ENCODE peak calls at places on chromosome 20, in five cellular contexts. Z, Y, M, S and G are unnamed samples.

GRCh38 chr20:7459123-7459522 is 481.1 kb downstream of the HAO1 start:
- DNase-seq in S (no peak), M (no peak), Y (no peak), Z (no peak), G (peak; percentile 16)

GRCh38 chr20:8709627-8710026 is 359.3 kb upstream of the PLCB4 start:
- DNase-seq in Y (no peak), Z (no peak), S (no peak), M (no peak), G (no peak)

GRCh38 chr20:10462516-10462915 is 27.4 kb downstream of the SLX4IP start:
- DNase-seq in M (no peak), S (no peak), Y (no peak), Z (no peak), G (no peak)

GRCh38 chr20:50077818-50078601 is 34.9 kb downstream of the UBE2V1 start:
- DNase-seq in M (no peak), Y (peak; percentile 63), S (no peak), Z (no peak), G (no peak)

GRCh38 chr20:60050193-60050960 is 92.2 kb downstream of the CDH26 start:
- DNase-seq in S (no peak), Z (no peak), M (peak; percentile 69), Y (no peak), G (peak; percentile 41)

GRCh38 chr20:38450412-38450975 is 15.4 kb upstream of the SNHG17 start:
- DNase-seq in M (no peak), Z (no peak), S (no peak), Y (no peak), G (no peak)

GRCh38 chr20:54295686-54296085 is 87.8 kb downstream of the PFDN4 start:
- DNase-seq in Y (no peak), S (no peak), Z (no peak), M (no peak), G (no peak)

GRCh38 chr20:59830107-59831023 is 103.1 kb downstream of the SYCP2 start:
- DNase-seq in Z (no peak), S (no peak), M (no peak), Y (no peak), G (no peak)

GRCh38 chr20:45341939-45342862 is 6.0 kb downstream of the SDC4 start:
- DNase-seq in Z (no peak), M (peak; percentile 90), Y (peak; percentile 91), S (no peak), G (no peak)

GRCh38 chr20:22998476-22998875 is 36.6 kb upstream of the SSTR4 start:
- DNase-seq in S (no peak), Z (no peak), Y (no peak), M (no peak), G (no peak)

GRCh38 chr20:19341348-19342053 is 129.1 kb downstream of the SLC24A3 start:
- DNase-seq in Y (no peak), M (no peak), Z (no peak), S (no peak), G (no peak)

GRCh38 chr20:38726849-38727601 is 2.7 kb downstream of the SLC32A1 start:
- DNase-seq in M (peak; percentile 72), Y (no peak), S (no peak), Z (no peak), G (no peak)

GRCh38 chr20:12270863-12271262 is 353.2 kb downstream of the BTBD3 start:
- DNase-seq in Z (no peak), S (no peak), Y (no peak), M (no peak), G (no peak)

GRCh38 chr20:1632228-1632577 is 12.4 kb upstream of the SIRPB1 start:
- DNase-seq in Y (no peak), S (no peak), Z (no peak), M (no peak), G (no peak)

GRCh38 chr20:24995741-24996448 is 3.3 kb upstream of the APMAP start:
- DNase-seq in M (no peak), Z (no peak), Y (peak; percentile 18), S (no peak), G (no peak)

GRCh38 chr20:61809006-61809770 is 256.5 kb downstream of the TAF4 start:
- DNase-seq in Z (no peak), S (no peak), M (no peak), Y (peak; percentile 45), G (no peak)

GRCh38 chr20:33753763-33754162 is 22.0 kb downstream of the ZNF341 start:
- DNase-seq in M (no peak), S (no peak), Y (no peak), Z (no peak), G (no peak)

GRCh38 chr20:32993484-32994050 is 10.7 kb downstream of the SUN5 start:
- DNase-seq in Z (no peak), S (no peak), M (no peak), Y (no peak), G (no peak)

GRCh38 chr20:59671661-59672471 is 67.5 kb downstream of the PHACTR3 start:
- DNase-seq in S (no peak), M (no peak), Y (no peak), Z (no peak), G (no peak)

GRCh38 chr20:19460386-19460785 is 247.9 kb downstream of the SLC24A3 start:
- DNase-seq in Z (no peak), Y (no peak), M (no peak), S (no peak), G (no peak)

DNA sequence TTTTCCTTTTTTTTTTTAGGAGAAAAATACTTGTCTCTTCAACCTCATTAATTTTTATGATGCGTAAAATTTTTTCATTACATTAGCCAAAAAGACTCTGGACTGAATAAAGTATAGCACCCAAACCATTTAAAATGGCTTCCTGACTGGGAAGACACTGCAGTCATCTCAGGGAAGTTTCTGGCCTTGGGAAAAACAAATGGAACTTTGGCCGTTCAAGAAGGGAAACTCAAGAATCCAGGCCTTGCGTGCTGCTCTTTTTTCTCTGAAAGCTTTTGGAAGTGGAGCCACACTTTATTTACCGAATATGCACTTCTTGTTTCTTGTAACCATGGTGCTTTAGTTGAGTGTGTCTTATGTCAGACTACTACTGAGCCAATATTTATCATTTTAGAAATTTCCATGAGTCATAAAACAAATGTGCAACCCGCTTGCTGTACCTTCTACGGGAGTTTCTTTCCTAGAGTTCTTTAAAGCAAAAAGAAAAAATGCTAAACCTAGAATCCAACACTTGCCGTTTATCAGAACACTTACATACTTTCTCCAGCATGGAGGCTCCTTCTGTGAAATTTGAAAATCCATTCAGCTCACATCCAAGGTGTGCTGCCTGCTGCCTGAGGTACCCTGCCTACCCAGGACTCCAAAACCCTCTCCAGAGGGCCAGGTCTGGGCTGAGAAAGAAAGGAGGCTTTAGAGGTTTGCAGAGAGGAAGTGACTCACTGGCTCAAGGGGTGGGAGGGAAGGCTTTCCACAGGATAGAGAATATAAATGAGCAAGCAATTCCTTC is 11.5 kb upstream of the DSTN start:
- DNase-seq in S (no peak), Z (peak; percentile 96), Y (no peak), M (no peak), G (no peak)
- H3K4me1 ChIP-seq in S (peaks cover 20% of the 10 kb centered on the region), Z (peaks cover 60% of the 10 kb centered on the region), Y (peaks cover 9% of the 10 kb centered on the region), M (peaks cover 19% of the 10 kb centered on the region), G (no peaks in the 10 kb centered on the region)

DNA sequence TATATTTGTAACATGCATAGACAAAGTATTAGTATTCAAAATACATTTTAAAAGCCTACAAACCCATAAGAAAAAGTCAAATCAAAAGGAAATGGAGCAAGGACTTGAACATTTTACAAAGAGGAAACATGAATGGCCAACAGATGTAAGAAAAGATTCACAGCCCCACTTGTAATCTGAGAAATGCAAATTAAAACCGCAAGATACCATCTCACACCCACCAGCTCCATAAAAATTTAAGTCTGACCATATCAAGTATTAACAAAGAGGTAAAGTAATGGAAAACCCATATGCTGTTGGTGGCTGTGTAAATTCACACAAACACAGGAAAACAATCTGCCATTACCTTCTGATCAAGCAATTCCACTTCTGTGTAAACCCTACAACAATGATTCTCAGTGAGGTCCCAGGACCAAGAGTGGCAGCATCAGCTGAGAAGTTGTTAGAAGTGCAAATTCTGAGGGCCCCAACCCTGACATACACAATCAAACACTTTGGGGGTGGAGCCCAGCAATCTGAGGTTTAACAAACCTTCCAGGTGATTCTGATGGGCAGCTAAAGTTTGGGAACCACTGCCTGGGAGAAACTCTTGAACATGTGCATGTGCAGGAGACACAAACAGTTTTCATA is 30.9 kb downstream of the BCL2L1 start:
- DNase-seq in S (no peak), Y (no peak), Z (no peak), M (no peak), G (peak; percentile 78)
- H3K4me1 ChIP-seq in S (peaks cover 43% of the 10 kb centered on the region), Y (peaks cover 30% of the 10 kb centered on the region), Z (peaks cover 37% of the 10 kb centered on the region), M (peaks cover 5% of the 10 kb centered on the region), G (peaks cover 78% of the 10 kb centered on the region)

GRCh38 chr20:63680427-63680826 is 16.0 kb upstream of the TNFRSF6B start:
- DNase-seq in M (peak; percentile 66), S (no peak), Y (peak; percentile 71), Z (no peak), G (no peak)

GRCh38 chr20:63679799-63680305 is 16.6 kb upstream of the TNFRSF6B start:
- DNase-seq in S (no peak), Z (no peak), Y (peak; percentile 66), M (no peak), G (no peak)

GRCh38 chr20:63680857-63681608 is 15.4 kb upstream of the TNFRSF6B start:
- DNase-seq in S (no peak), M (peak; percentile 58), Y (peak; percentile 67), Z (no peak), G (no peak)

GRCh38 chr20:63681609-63682142 is 14.8 kb upstream of the TNFRSF6B start:
- DNase-seq in M (peak; percentile 69), Y (peak; percentile 71), S (no peak), Z (no peak), G (no peak)

DNA sequence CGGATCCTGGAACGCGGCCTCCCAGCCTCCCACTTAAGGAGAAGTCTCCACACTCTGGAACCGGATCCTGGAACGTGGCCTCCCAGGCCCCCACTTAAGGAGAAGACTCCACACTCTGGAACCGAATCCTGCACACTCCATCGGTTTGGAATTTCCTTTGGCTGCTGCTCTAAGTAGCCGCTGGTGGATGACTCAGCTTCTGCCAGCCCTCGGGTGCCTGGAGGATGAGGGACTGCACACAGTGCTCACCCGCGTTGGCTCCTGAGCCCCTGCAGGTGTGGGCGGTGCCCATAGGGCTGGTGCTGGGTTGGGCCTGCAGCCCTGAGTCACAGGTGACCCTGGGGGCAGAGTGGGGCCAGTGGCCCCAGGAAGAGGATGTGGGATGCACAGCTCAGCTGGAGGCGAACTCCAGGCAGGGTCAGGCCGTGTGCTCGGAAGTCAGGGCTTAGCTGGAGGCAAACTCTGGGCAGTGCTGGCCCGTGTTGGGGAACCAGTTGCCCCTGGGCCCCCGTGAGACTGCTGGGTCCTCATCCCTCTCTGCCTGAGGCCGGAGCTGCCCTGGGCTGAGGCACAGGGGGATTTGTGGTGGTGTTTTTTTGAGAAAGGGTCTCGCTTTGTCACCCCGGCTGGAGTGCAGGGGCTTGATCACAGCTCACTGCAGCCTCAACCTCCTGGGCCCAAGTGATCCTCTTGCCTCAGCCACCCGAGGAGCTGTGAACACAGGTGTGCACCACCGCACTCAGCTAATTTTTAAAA is 13.9 kb upstream of the TNFRSF6B start:
- DNase-seq in Z (peak; percentile 96), Y (peak; percentile 98), S (no peak), M (no peak), G (no peak)
- H3K4me1 ChIP-seq in Z (peaks cover 31% of the 10 kb centered on the region), Y (peaks cover 30% of the 10 kb centered on the region), S (peaks cover 35% of the 10 kb centered on the region), M (no peaks in the 10 kb centered on the region), G (no peaks in the 10 kb centered on the region)

GRCh38 chr20:13865825-13866351 is 81.1 kb downstream of the NDUFAF5 start:
- DNase-seq in Y (no peak), M (no peak), S (no peak), Z (no peak), G (no peak)

GRCh38 chr20:13865156-13865555 is 80.3 kb downstream of the NDUFAF5 start:
- DNase-seq in M (no peak), Z (no peak), Y (no peak), S (no peak), G (no peak)

GRCh38 chr20:13863244-13863643 is 78.4 kb downstream of the NDUFAF5 start:
- DNase-seq in M (no peak), Z (no peak), S (no peak), Y (no peak), G (no peak)

GRCh38 chr20:13870349-13870748 is 85.5 kb downstream of the NDUFAF5 start:
- DNase-seq in S (no peak), Y (no peak), M (no peak), Z (no peak), G (no peak)

GRCh38 chr20:13868331-13868730 is 83.5 kb downstream of the NDUFAF5 start:
- DNase-seq in Z (no peak), Y (no peak), S (no peak), M (no peak), G (no peak)
- H3K4me1 ChIP-seq in Z (no peaks in the 10 kb centered on the region), Y (no peaks in the 10 kb centered on the region), S (no peaks in the 10 kb centered on the region), M (no peaks in the 10 kb centered on the region), G (no peaks in the 10 kb centered on the region)